ENCODE peak calls at places on chromosomes 1 and 21, in eight cellular contexts. One of them, this sample, is unnamed.

GRCh38 chr21:44626262-44626661 is 631 bp upstream of the KRTAP10-9 start:
- DNase-seq in suprapubic skin: no peak
- DNase-seq in HCT116: no peak
- DNase-seq in PC-3: no peak
- DNase-seq in coronary artery: peak; percentile 35
- DNase-seq in CD4-positive, alpha-beta memory T cell: no peak
- DNase-seq in CD8-positive, alpha-beta T cell: peak; percentile 56
- DNase-seq in ascending aorta: no peak
- DNase-seq in this sample: no peak

GRCh38 chr1:82934069-82934468 is 1064.9 kb downstream of the TTLL7 start:
- DNase-seq in suprapubic skin: no peak
- DNase-seq in HCT116: no peak
- DNase-seq in PC-3: no peak
- DNase-seq in CD8-positive, alpha-beta T cell: no peak
- DNase-seq in CD4-positive, alpha-beta memory T cell: no peak
- DNase-seq in coronary artery: no peak
- DNase-seq in ascending aorta: no peak
- DNase-seq in this sample: no peak

GRCh38 chr1:9658186-9658585 is 6.7 kb downstream of the PIK3CD start:
- DNase-seq in CD8-positive, alpha-beta T cell: no peak
- DNase-seq in PC-3: no peak
- DNase-seq in CD4-positive, alpha-beta memory T cell: peak; percentile 16
- DNase-seq in coronary artery: no peak
- DNase-seq in HCT116: no peak
- DNase-seq in suprapubic skin: no peak
- DNase-seq in ascending aorta: no peak
- DNase-seq in this sample: peak; percentile 56

GRCh38 chr1:233355841-233356704 is 28.5 kb downstream of the MAP3K21 start:
- DNase-seq in suprapubic skin: no peak
- DNase-seq in CD4-positive, alpha-beta memory T cell: no peak
- DNase-seq in CD8-positive, alpha-beta T cell: no peak
- DNase-seq in coronary artery: no peak
- DNase-seq in PC-3: no peak
- DNase-seq in ascending aorta: no peak
- DNase-seq in HCT116: no peak
- DNase-seq in this sample: no peak

GRCh38 chr1:79815115-79815514 is 808.6 kb upstream of the ADGRL4 start:
- DNase-seq in HCT116: no peak
- DNase-seq in CD8-positive, alpha-beta T cell: no peak
- DNase-seq in CD4-positive, alpha-beta memory T cell: no peak
- DNase-seq in ascending aorta: no peak
- DNase-seq in suprapubic skin: no peak
- DNase-seq in PC-3: peak; percentile 2
- DNase-seq in coronary artery: no peak
- DNase-seq in this sample: no peak

GRCh38 chr1:177278626-177279390 is 108.0 kb downstream of the BRINP2 start:
- DNase-seq in PC-3: no peak
- DNase-seq in coronary artery: no peak
- DNase-seq in ascending aorta: no peak
- DNase-seq in suprapubic skin: no peak
- DNase-seq in HCT116: no peak
- DNase-seq in CD4-positive, alpha-beta memory T cell: no peak
- DNase-seq in CD8-positive, alpha-beta T cell: no peak
- DNase-seq in this sample: no peak

GRCh38 chr1:115300087-115300856 is 37.8 kb downstream of the NGF start:
- DNase-seq in HCT116: no peak
- DNase-seq in suprapubic skin: no peak
- DNase-seq in coronary artery: no peak
- DNase-seq in CD8-positive, alpha-beta T cell: no peak
- DNase-seq in PC-3: peak; percentile 50
- DNase-seq in CD4-positive, alpha-beta memory T cell: no peak
- DNase-seq in ascending aorta: no peak
- DNase-seq in this sample: no peak

GRCh38 chr1:68322837-68323687 is 90.7 kb upstream of the WLS start:
- DNase-seq in suprapubic skin: peak; percentile 84
- DNase-seq in coronary artery: no peak
- DNase-seq in CD8-positive, alpha-beta T cell: no peak
- DNase-seq in CD4-positive, alpha-beta memory T cell: no peak
- DNase-seq in HCT116: peak; percentile 89
- DNase-seq in PC-3: no peak
- DNase-seq in ascending aorta: peak; percentile 77
- DNase-seq in this sample: no peak

GRCh38 chr1:200971955-200972711 is 51.4 kb downstream of the KIF21B start:
- DNase-seq in HCT116: peak; percentile 8
- DNase-seq in CD4-positive, alpha-beta memory T cell: peak; percentile 60
- DNase-seq in CD8-positive, alpha-beta T cell: peak; percentile 83
- DNase-seq in suprapubic skin: no peak
- DNase-seq in PC-3: peak; percentile 93
- DNase-seq in ascending aorta: peak; percentile 79
- DNase-seq in coronary artery: no peak
- DNase-seq in this sample: peak; percentile 56

GRCh38 chr1:169812131-169812530 is 17.4 kb upstream of the METTL18 start:
- DNase-seq in CD8-positive, alpha-beta T cell: no peak
- DNase-seq in PC-3: peak; percentile 50
- DNase-seq in ascending aorta: no peak
- DNase-seq in CD4-positive, alpha-beta memory T cell: no peak
- DNase-seq in coronary artery: no peak
- DNase-seq in HCT116: no peak
- DNase-seq in suprapubic skin: no peak
- DNase-seq in this sample: no peak

GRCh38 chr1:5990913-5991783 is 1.1 kb downstream of the NPHP4 start:
- DNase-seq in ascending aorta: no peak
- DNase-seq in CD8-positive, alpha-beta T cell: no peak
- DNase-seq in PC-3: peak; percentile 30
- DNase-seq in coronary artery: no peak
- DNase-seq in HCT116: no peak
- DNase-seq in suprapubic skin: no peak
- DNase-seq in CD4-positive, alpha-beta memory T cell: peak; percentile 49
- DNase-seq in this sample: peak; percentile 37

GRCh38 chr21:37899141-37899540 is 17.1 kb downstream of the KCNJ6 start:
- DNase-seq in HCT116: no peak
- DNase-seq in CD4-positive, alpha-beta memory T cell: no peak
- DNase-seq in CD8-positive, alpha-beta T cell: no peak
- DNase-seq in suprapubic skin: no peak
- DNase-seq in ascending aorta: no peak
- DNase-seq in PC-3: no peak
- DNase-seq in coronary artery: no peak
- DNase-seq in this sample: no peak

GRCh38 chr1:147924813-147925212 is 3.4 kb upstream of the GPR89B start:
- DNase-seq in CD8-positive, alpha-beta T cell: no peak
- DNase-seq in suprapubic skin: no peak
- DNase-seq in HCT116: no peak
- DNase-seq in PC-3: no peak
- DNase-seq in coronary artery: no peak
- DNase-seq in CD4-positive, alpha-beta memory T cell: no peak
- DNase-seq in ascending aorta: no peak
- DNase-seq in this sample: no peak

GRCh38 chr1:85258536-85259117 is 835 bp downstream of the C1orf52 start:
- DNase-seq in suprapubic skin: no peak
- DNase-seq in PC-3: peak; percentile 19
- DNase-seq in HCT116: no peak
- DNase-seq in CD4-positive, alpha-beta memory T cell: no peak
- DNase-seq in coronary artery: peak; percentile 72
- DNase-seq in ascending aorta: no peak
- DNase-seq in CD8-positive, alpha-beta T cell: no peak
- DNase-seq in this sample: no peak
- H3K27ac ChIP-seq in suprapubic skin: peak overlapping the region; percentile 89
- H3K27ac ChIP-seq in PC-3: peak overlapping the region; percentile 49
- H3K27ac ChIP-seq in HCT116: no peak overlapping the region
- H3K27ac ChIP-seq in CD4-positive, alpha-beta memory T cell: peak overlapping the region; percentile 80
- H3K27ac ChIP-seq in coronary artery: peak overlapping the region; percentile 91
- H3K27ac ChIP-seq in ascending aorta: peak overlapping the region; percentile 86
- H3K27ac ChIP-seq in CD8-positive, alpha-beta T cell: peak overlapping the region; percentile 88
- H3K27ac ChIP-seq in this sample: peak overlapping the region; percentile 90

DNA sequence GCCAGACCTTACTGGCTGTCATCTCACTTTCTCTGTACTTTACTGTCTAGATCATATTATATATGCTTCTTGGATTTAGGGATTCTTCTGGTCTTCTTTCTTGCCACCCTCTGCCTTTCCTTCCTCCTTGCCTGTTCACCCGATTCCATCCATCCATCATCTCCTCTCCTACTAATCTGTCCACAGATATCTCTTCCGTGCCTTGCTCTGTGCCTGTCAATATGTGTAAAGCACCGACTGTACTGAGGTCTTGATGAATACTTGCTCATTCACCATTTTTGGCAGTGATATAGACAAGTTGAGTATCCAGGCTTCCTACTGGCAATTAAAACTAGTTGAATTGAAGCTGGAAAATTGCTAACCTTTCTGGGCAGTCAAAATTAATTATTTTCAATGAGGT is 8.1 kb downstream of the FMN2 start:
- DNase-seq in HCT116: no peak
- DNase-seq in CD8-positive, alpha-beta T cell: no peak
- DNase-seq in suprapubic skin: no peak
- DNase-seq in PC-3: no peak
- DNase-seq in CD4-positive, alpha-beta memory T cell: no peak
- DNase-seq in coronary artery: no peak
- DNase-seq in ascending aorta: no peak
- DNase-seq in this sample: no peak
- H3K4me3 ChIP-seq in HCT116: no peak overlapping the region
- H3K4me3 ChIP-seq in CD8-positive, alpha-beta T cell: no peak overlapping the region
- H3K4me3 ChIP-seq in suprapubic skin: no peak overlapping the region
- H3K4me3 ChIP-seq in PC-3: peak overlapping the region; percentile 28
- H3K4me3 ChIP-seq in CD4-positive, alpha-beta memory T cell: no peak overlapping the region
- H3K4me3 ChIP-seq in coronary artery: no peak overlapping the region
- H3K4me3 ChIP-seq in ascending aorta: no peak overlapping the region
- H3K4me3 ChIP-seq in this sample: no peak overlapping the region

GRCh38 chr1:218874313-218874712 is 299.4 kb upstream of the LYPLAL1 start:
- DNase-seq in HCT116: no peak
- DNase-seq in suprapubic skin: no peak
- DNase-seq in PC-3: peak; percentile 98
- DNase-seq in coronary artery: no peak
- DNase-seq in CD4-positive, alpha-beta memory T cell: no peak
- DNase-seq in CD8-positive, alpha-beta T cell: no peak
- DNase-seq in ascending aorta: no peak
- DNase-seq in this sample: no peak
- H3K27ac ChIP-seq in HCT116: no peak overlapping the region
- H3K27ac ChIP-seq in suprapubic skin: no peak overlapping the region
- H3K27ac ChIP-seq in PC-3: peak overlapping the region; percentile 83
- H3K27ac ChIP-seq in coronary artery: no peak overlapping the region
- H3K27ac ChIP-seq in CD4-positive, alpha-beta memory T cell: no peak overlapping the region
- H3K27ac ChIP-seq in CD8-positive, alpha-beta T cell: no peak overlapping the region
- H3K27ac ChIP-seq in ascending aorta: no peak overlapping the region
- H3K27ac ChIP-seq in this sample: no peak overlapping the region

DNA sequence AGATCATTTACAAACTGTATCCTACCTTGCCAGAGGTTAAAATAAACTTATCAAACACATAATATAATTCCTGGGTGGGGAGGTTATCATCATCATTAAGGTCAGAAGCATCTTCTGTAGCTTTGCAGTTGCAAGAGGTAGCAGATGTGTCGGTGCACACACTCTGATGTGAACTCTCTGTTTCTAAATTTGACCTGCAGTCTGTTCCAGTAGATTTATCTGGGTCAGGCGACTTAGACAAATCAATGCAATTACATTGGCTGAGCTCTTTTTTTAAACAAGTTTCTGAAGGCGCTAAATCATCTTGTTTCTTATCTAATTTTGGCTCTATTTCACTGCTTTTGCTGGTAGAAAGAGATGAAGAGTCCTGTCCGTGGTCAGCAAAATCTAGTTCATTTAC is 70.4 kb downstream of the PRPF38A start:
- DNase-seq in CD8-positive, alpha-beta T cell: no peak
- DNase-seq in coronary artery: no peak
- DNase-seq in HCT116: no peak
- DNase-seq in CD4-positive, alpha-beta memory T cell: no peak
- DNase-seq in suprapubic skin: no peak
- DNase-seq in PC-3: no peak
- DNase-seq in ascending aorta: no peak
- DNase-seq in this sample: no peak
- H3K4me3 ChIP-seq in CD8-positive, alpha-beta T cell: no peak overlapping the region
- H3K4me3 ChIP-seq in coronary artery: no peak overlapping the region
- H3K4me3 ChIP-seq in HCT116: no peak overlapping the region
- H3K4me3 ChIP-seq in CD4-positive, alpha-beta memory T cell: no peak overlapping the region
- H3K4me3 ChIP-seq in suprapubic skin: no peak overlapping the region
- H3K4me3 ChIP-seq in PC-3: no peak overlapping the region
- H3K4me3 ChIP-seq in ascending aorta: no peak overlapping the region
- H3K4me3 ChIP-seq in this sample: no peak overlapping the region